ENCODE peak calls at places on chromosomes 11 and 22, in four cellular contexts. One of them, this sample, is unnamed.

GRCh38 chr11:79362358-79362757 is 78.5 kb downstream of the TENM4 start:
- DNase-seq in GM12878: no peak
- DNase-seq in SK-N-SH: no peak
- DNase-seq in K562: no peak
- DNase-seq in this sample: no peak

GRCh38 chr11:57597971-57598830 is 716 bp downstream of the SERPING1 start:
- DNase-seq in GM12878: no peak
- DNase-seq in SK-N-SH: peak
- DNase-seq in K562: peak
- DNase-seq in this sample: peak

GRCh38 chr11:110478410-110478809 is 48.7 kb downstream of the FDX1 start:
- DNase-seq in GM12878: no peak
- DNase-seq in SK-N-SH: no peak
- DNase-seq in K562: peak
- DNase-seq in this sample: no peak

GRCh38 chr11:111960916-111961315 is 23.8 kb downstream of the DIXDC1 start:
- DNase-seq in GM12878: no peak
- DNase-seq in SK-N-SH: no peak
- DNase-seq in K562: no peak
- DNase-seq in this sample: no peak

GRCh38 chr11:108500721-108501120 is 2.5 kb upstream of the POGLUT3 start:
- DNase-seq in GM12878: no peak
- DNase-seq in SK-N-SH: no peak
- DNase-seq in K562: peak
- DNase-seq in this sample: peak

GRCh38 chr11:35487532-35488078 is 37.8 kb downstream of the PAMR1 start:
- DNase-seq in GM12878: no peak
- DNase-seq in SK-N-SH: peak
- DNase-seq in K562: peak
- DNase-seq in this sample: peak

GRCh38 chr22:46547883-46548244 is 10.4 kb upstream of the CELSR1 start:
- DNase-seq in GM12878: no peak
- DNase-seq in SK-N-SH: no peak
- DNase-seq in K562: no peak
- DNase-seq in this sample: peak

GRCh38 chr11:390175-390574 is 3.8 kb upstream of the PKP3 start:
- DNase-seq in GM12878: no peak
- DNase-seq in SK-N-SH: no peak
- DNase-seq in K562: peak
- DNase-seq in this sample: peak

GRCh38 chr11:17411418-17411817 is 23.0 kb upstream of the KCNJ11 start:
- DNase-seq in GM12878: no peak
- DNase-seq in SK-N-SH: no peak
- DNase-seq in K562: no peak
- DNase-seq in this sample: no peak

GRCh38 chr11:20501252-20501651 is 98.2 kb upstream of the SLC6A5 start:
- DNase-seq in GM12878: no peak
- DNase-seq in SK-N-SH: no peak
- DNase-seq in K562: no peak
- DNase-seq in this sample: peak

GRCh38 chr11:64637346-64638016 is 46.5 kb downstream of the SLC22A12 start:
- DNase-seq in GM12878: no peak
- DNase-seq in SK-N-SH: peak
- DNase-seq in K562: no peak
- DNase-seq in this sample: no peak

GRCh38 chr22:41314821-41315220 is 13.5 kb downstream of the ZC3H7B start:
- DNase-seq in GM12878: no peak
- DNase-seq in SK-N-SH: no peak
- DNase-seq in K562: no peak
- DNase-seq in this sample: no peak

GRCh38 chr22:24423519-24424000 is 3.8 kb upstream of the ADORA2A start:
- DNase-seq in GM12878: no peak
- DNase-seq in SK-N-SH: peak
- DNase-seq in K562: peak
- DNase-seq in this sample: no peak

GRCh38 chr11:119594639-119595249 is 134.3 kb downstream of the NECTIN1 start:
- DNase-seq in GM12878: no peak
- DNase-seq in SK-N-SH: no peak
- DNase-seq in K562: peak
- DNase-seq in this sample: peak

GRCh38 chr11:19959697-19960096 is 200.6 kb downstream of the DBX1 start:
- DNase-seq in GM12878: no peak
- DNase-seq in SK-N-SH: no peak
- DNase-seq in K562: no peak
- DNase-seq in this sample: no peak

GRCh38 chr11:75839851-75840250 is 24.8 kb downstream of the UVRAG start:
- DNase-seq in GM12878: no peak
- DNase-seq in SK-N-SH: no peak
- DNase-seq in K562: no peak
- DNase-seq in this sample: no peak

GRCh38 chr11:75836422-75836821 is 21.4 kb downstream of the UVRAG start:
- DNase-seq in GM12878: no peak
- DNase-seq in SK-N-SH: no peak
- DNase-seq in K562: no peak
- DNase-seq in this sample: no peak

GRCh38 chr11:75831915-75832502 is 17.0 kb downstream of the UVRAG start:
- DNase-seq in GM12878: no peak
- DNase-seq in SK-N-SH: no peak
- DNase-seq in K562: no peak
- DNase-seq in this sample: no peak

GRCh38 chr11:75840560-75840959 is 25.6 kb downstream of the UVRAG start:
- DNase-seq in GM12878: no peak
- DNase-seq in SK-N-SH: no peak
- DNase-seq in K562: no peak
- DNase-seq in this sample: no peak

DNA sequence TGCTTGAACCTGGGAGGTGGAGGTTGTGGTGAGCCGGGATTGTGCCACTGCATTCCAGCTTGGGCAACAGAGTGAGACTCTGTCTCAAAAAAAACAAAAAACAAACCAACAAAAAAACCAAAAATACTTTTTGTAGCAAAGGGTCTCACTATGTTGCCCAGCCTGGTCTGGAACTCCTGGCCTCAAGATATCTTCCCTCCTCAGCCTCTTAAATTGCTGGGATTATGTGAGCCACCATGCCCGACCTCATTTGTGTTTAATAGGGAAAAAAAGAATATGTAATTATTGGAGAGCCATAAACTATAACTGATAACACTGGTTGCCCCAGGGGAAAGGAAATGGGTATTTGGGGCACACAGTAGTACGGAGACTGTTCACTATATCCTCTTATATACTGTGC is 19.7 kb downstream of the UVRAG start:
- DNase-seq in GM12878: no peak
- DNase-seq in SK-N-SH: no peak
- DNase-seq in K562: no peak
- DNase-seq in this sample: no peak
- TF ChIP-seq NFIC in GM12878: no peak
- TF ChIP-seq NFIC in SK-N-SH: no peak
- TF ChIP-seq NFIC in K562: no peak
- TF ChIP-seq NFIC in this sample: no peak

GRCh38 chr11:68892576-68892975 is 11.1 kb downstream of the MRPL21 start:
- DNase-seq in GM12878: no peak
- DNase-seq in SK-N-SH: no peak
- DNase-seq in K562: no peak
- DNase-seq in this sample: no peak

GRCh38 chr11:68890490-68891231 is 13.0 kb downstream of the MRPL21 start:
- DNase-seq in GM12878: no peak
- DNase-seq in SK-N-SH: peak
- DNase-seq in K562: no peak
- DNase-seq in this sample: no peak

GRCh38 chr11:68891356-68891948 is 12.2 kb downstream of the MRPL21 start:
- DNase-seq in GM12878: no peak
- DNase-seq in SK-N-SH: no peak
- DNase-seq in K562: no peak
- DNase-seq in this sample: no peak

GRCh38 chr11:68893282-68893681 is 10.3 kb downstream of the MRPL21 start:
- DNase-seq in GM12878: no peak
- DNase-seq in SK-N-SH: no peak
- DNase-seq in K562: no peak
- DNase-seq in this sample: no peak

GRCh38 chr11:68889948-68890446 is 13.6 kb downstream of the MRPL21 start:
- DNase-seq in GM12878: no peak
- DNase-seq in SK-N-SH: peak
- DNase-seq in K562: peak
- DNase-seq in this sample: no peak
- TF ChIP-seq NFIC in GM12878: no peak
- TF ChIP-seq NFIC in SK-N-SH: no peak
- TF ChIP-seq NFIC in K562: peak
- TF ChIP-seq NFIC in this sample: no peak

DNA sequence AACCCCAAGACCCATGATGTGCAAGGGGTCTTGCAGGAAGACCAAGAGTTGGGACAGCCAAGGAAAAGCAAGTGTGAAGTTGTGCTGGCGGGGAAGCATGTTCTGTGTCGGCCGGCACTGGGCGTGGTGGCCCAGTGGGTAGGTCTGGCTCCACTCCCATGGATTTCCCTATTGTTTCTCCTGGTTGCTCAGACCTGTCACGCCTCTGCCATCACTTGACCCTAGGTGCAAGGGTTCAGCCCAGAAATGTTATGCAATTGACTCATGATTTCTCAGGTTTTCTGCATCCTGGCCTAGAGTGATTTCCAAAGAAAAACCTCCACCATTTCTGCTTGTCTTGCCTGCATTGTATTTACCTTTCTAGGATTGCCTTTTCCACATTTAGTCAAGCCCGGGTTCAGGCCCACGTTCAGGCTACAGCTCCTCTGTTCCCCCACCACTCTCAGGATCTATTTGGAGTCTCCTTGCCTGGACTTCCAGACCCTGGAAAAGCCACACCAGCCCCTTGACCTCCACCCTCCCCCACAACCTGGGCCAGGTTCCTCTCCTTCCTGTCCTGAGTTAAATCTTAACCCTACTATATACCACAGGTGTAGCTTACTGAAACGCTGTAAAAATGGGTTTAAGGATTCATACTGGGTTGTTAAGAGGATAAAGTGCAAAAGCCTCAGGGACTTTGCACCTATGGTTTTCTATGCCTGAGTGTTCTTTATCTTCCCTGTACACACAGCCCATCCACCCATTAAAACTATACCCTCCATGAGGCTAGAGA is 17.5 kb upstream of the FOLR1 start:
- DNase-seq in GM12878: no peak
- DNase-seq in SK-N-SH: no peak
- DNase-seq in K562: no peak
- DNase-seq in this sample: no peak
- TF ChIP-seq NFIC in GM12878: no peak
- TF ChIP-seq NFIC in SK-N-SH: no peak
- TF ChIP-seq NFIC in K562: no peak
- TF ChIP-seq NFIC in this sample: no peak

DNA sequence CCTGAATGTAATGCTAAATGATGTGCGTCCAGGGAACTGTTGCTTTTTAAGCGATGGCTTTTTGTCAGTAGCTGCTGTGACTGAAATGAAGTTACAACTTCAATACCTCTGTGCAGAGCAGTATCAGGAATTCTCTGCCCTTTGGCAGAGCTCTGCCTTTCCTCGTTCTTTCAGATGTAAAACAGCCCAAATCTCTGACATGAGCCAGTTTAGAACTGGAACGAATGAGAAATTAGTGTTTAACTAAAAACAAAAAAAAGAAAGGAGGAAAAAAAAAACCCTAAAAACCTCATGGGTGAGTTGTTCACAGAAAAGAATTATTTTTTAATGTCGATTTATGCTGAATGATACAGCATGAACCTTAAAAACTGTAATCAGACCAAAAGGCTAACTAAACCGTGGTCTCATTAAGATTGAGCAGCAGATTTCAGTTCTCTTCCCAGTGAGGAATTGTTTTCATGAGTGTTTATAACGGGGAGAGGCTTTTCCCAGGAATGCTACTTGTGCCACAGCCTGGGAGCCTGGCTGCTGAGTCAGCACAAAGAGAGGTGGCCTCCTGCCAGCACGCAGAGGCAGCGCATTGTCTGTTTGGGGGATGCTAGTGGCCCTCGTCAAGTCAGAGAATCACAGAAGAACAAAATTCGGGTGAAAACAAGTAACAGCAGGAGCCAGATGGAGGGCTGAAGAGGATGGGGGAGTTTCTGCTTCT is 146.2 kb upstream of the RASSF10 start:
- DNase-seq in GM12878: no peak
- DNase-seq in SK-N-SH: peak
- DNase-seq in K562: peak
- DNase-seq in this sample: no peak
- TF ChIP-seq NFIC in GM12878: no peak
- TF ChIP-seq NFIC in SK-N-SH: peak
- TF ChIP-seq NFIC in K562: peak
- TF ChIP-seq NFIC in this sample: no peak

DNA sequence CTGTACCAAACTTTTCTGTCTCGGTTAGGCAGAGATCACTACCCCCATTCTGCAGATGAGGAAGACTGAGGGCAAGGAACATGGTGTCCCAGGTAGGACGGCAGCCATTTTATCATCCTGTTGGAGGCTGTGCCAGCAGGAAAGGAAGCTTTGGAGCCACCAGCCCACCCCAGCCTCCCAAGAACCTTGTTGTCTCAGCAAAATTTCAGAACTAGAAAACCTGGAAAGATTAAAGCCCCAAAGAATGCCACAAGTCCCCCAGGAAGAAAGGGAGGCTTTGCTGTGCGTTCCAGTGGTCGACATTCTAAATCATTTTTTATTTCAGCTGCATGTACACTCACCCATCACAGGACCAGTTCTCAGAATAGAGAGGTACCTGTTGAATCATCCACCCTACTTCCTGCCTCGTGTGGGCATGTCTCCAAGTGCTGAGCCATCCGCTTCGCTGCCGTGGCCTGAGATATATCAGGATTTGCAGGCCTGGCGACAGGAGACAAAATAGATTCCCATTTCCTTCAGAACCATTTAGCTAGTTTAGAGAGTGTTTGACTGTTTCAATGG is 12.9 kb upstream of the EIF3D start:
- DNase-seq in GM12878: no peak
- DNase-seq in SK-N-SH: no peak
- DNase-seq in K562: no peak
- DNase-seq in this sample: no peak
- TF ChIP-seq NFIC in GM12878: no peak
- TF ChIP-seq NFIC in SK-N-SH: peak
- TF ChIP-seq NFIC in K562: peak
- TF ChIP-seq NFIC in this sample: no peak

DNA sequence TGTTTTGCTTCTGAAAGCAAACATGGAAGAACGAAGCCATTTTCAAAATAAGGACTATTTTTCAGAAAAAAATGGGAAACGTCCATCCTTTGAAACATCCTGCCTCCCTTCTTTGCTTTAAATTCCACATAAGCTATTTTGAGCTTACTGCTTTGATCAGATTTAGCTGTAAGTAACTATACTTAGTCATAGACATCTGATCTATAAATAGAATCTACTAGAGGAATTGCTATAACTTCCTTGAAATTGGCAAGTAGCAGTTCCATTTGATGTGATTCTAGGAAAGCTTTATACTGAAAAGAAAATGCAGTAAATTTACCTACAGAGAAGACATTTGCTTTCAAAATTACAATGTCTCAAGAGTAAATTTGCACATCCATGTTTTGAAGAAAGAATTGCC is 305.8 kb downstream of the TTC28 start:
- DNase-seq in GM12878: no peak
- DNase-seq in SK-N-SH: no peak
- DNase-seq in K562: no peak
- DNase-seq in this sample: no peak
- TF ChIP-seq NFIC in GM12878: no peak
- TF ChIP-seq NFIC in SK-N-SH: no peak
- TF ChIP-seq NFIC in K562: no peak
- TF ChIP-seq NFIC in this sample: no peak

This sample was measured in HepG2.